ENCODE peak calls at places on chromosomes 6 and 20, in five cellular contexts. H, M, L, G and K are unnamed samples.

GRCh38 chr6:12608016-12608860 is 108.3 kb upstream of the PHACTR1 start:
- DNase-seq in H (peak), M (no peak), L (no peak), G (no peak), K (no peak)

GRCh38 chr6:53827485-53827884 is 32.7 kb downstream of the LRRC1 start:
- DNase-seq in H (no peak), M (no peak), L (no peak), G (no peak), K (no peak)

GRCh38 chr6:3977875-3978711 is 100.8 kb downstream of the FAM217A start:
- DNase-seq in H (peak), M (peak), L (no peak), G (no peak), K (peak)

GRCh38 chr6:38978139-38978704 is 70.4 kb upstream of the GLP1R start:
- DNase-seq in H (no peak), M (no peak), L (no peak), G (no peak), K (no peak)

GRCh38 chr6:127586372-127586771 is 9.4 kb downstream of the C6orf58 start:
- DNase-seq in H (no peak), M (no peak), L (no peak), G (no peak), K (peak)

GRCh38 chr6:144594571-144594970 is 309.4 kb downstream of the UTRN start:
- DNase-seq in H (no peak), M (no peak), L (no peak), G (no peak), K (no peak)

GRCh38 chr6:47071681-47072080 is 29.5 kb upstream of the ADGRF1 start:
- DNase-seq in H (no peak), M (no peak), L (no peak), G (no peak), K (no peak)

GRCh38 chr6:112223070-112223861 is 31.1 kb downstream of the LAMA4 start:
- DNase-seq in H (no peak), M (no peak), L (no peak), G (no peak), K (no peak)

GRCh38 chr6:21678990-21679389 is 85.4 kb downstream of the SOX4 start:
- DNase-seq in H (no peak), M (no peak), L (no peak), G (peak), K (peak)

GRCh38 chr6:54786154-54786553 is 60.4 kb upstream of the FAM83B start:
- DNase-seq in H (no peak), M (no peak), L (no peak), G (no peak), K (no peak)

GRCh38 chr6:33613794-33614166 is 7.3 kb upstream of the ITPR3 start:
- DNase-seq in H (no peak), M (no peak), L (no peak), G (no peak), K (no peak)

GRCh38 chr6:146095481-146095880 is 66.6 kb downstream of the GRM1 start:
- DNase-seq in H (no peak), M (no peak), L (no peak), G (no peak), K (no peak)

GRCh38 chr6:31834367-31834703 is 6.8 kb downstream of the HSPA1B start:
- DNase-seq in H (peak), M (peak), L (peak), G (peak), K (peak)

GRCh38 chr6:113997106-113997505 is 26.2 kb upstream of the HDAC2 start:
- DNase-seq in H (no peak), M (no peak), L (no peak), G (no peak), K (no peak)

GRCh38 chr6:157791461-157791860 is 31.6 kb upstream of the SNX9 start:
- DNase-seq in H (no peak), M (no peak), L (no peak), G (no peak), K (no peak)

GRCh38 chr6:143620461-143620860 is 57.3 kb upstream of the PHACTR2 start:
- DNase-seq in H (no peak), M (no peak), L (no peak), G (no peak), K (no peak)

GRCh38 chr6:151175924-151176445 is 63.8 kb upstream of the AKAP12 start:
- DNase-seq in H (no peak), M (no peak), L (no peak), G (no peak), K (no peak)

GRCh38 chr6:128507337-128508310 is 12.8 kb downstream of the PTPRK start:
- DNase-seq in H (no peak), M (no peak), L (no peak), G (no peak), K (peak)

GRCh38 chr6:139240161-139241010 is 51.4 kb downstream of the TXLNB start:
- DNase-seq in H (no peak), M (no peak), L (no peak), G (no peak), K (no peak)
- TF ChIP-seq MAX in H (no peak), M (no peak), L (no peak), G (no peak), K (no peak)

GRCh38 chr6:36323062-36323461 is 13.6 kb downstream of the BNIP5 start:
- DNase-seq in H (no peak), M (no peak), L (peak), G (no peak), K (no peak)
- TF ChIP-seq RFX5 in H (no peak), M (no peak), L (peak), G (no peak), K (peak)

GRCh38 chr6:15401769-15402250 is 155.9 kb downstream of the JARID2 start:
- DNase-seq in H (no peak), M (no peak), L (no peak), G (no peak), K (peak)
- H3K9ac ChIP-seq in H (no peak), M (no peak), L (no peak), G (no peak), K (no peak)

GRCh38 chr20:35271904-35272303 is 6.0 kb downstream of the MMP24OS start:
- DNase-seq in H (no peak), M (no peak), L (no peak), G (no peak), K (no peak)
- TF ChIP-seq MAX in H (no peak), M (no peak), L (no peak), G (no peak), K (no peak)

GRCh38 chr20:36573798-36574277 is 441 bp downstream of the TGIF2 start:
- DNase-seq in H (no peak), M (peak), L (peak), G (no peak), K (peak)
- TF ChIP-seq RFX5 in H (no peak), M (no peak), L (no peak), G (no peak), K (no peak)

DNA sequence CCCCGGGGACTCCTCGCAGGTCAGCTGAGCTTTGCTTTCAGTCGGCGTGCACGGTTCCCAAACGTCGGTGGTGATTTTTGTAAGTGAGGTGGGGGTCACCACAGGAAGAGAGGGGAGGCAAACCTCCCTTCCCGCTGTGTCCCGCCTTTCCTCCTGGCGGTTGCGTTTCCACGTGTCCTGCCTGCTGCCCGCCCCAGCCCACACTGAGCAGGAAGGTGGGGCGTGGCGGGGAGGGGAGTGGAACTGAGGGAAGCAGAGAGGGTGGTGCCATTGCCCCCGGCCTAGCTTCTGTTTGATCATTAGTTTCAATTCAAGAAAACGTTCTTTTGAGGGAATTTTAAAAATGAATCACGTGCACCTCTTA is 30.1 kb upstream of the AFDN start:
- DNase-seq in H (no peak), M (no peak), L (no peak), G (no peak), K (no peak)
- H3K9ac ChIP-seq in H (no peak), M (no peak), L (no peak), G (no peak), K (no peak)

DNA sequence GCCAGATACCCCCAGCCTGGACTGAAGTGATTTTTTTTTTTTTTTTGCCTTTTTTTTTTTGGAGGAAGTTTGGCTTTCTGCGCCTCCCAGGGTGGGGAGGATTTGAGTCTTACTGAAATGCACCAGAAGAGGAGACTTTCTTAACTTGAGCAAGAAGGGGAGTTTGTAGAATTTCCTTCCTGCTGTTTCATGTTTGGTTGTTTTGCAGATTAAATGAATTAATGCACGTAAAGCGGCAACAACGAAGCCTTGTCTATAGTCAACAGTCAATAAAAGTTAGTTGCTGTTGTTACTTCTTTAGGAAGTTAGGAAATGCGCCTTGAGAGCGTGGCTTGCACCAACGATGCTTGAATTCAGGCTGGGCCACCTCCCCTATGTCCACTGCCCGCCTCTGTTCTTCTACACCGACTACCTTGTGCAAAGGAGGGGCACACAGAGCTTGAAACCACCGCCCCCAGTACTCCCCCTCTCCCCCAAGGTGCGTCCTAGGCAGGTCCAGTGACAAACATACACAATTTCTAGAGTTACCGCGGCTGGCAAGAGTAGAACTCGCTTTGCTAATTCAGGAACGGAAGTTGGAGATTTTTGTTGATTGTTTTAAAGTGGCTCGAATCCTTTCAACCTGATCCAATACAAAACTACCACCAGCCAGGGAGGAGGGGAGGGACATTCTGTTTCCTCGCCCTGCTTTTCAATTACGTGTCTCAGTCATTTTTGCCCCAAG is 828 bp upstream of the CYP24A1 start:
- DNase-seq in H (no peak), M (no peak), L (no peak), G (peak), K (peak)
- TF ChIP-seq MAX in H (no peak), M (no peak), L (no peak), G (no peak), K (no peak)